ENCODE peak calls at places on chromosomes 16 and 17, in six cellular contexts. One of them, this sample, is unnamed.

GRCh38 chr16:77723108-77723514 is 797 bp downstream of the NUDT7 start:
- DNase-seq in fibroblast of mammary gland: peak
- DNase-seq in body of pancreas: peak
- DNase-seq in GM13977: peak
- DNase-seq in GM06990: no peak
- DNase-seq in WERI-Rb-1: no peak
- DNase-seq in this sample: peak

GRCh38 chr17:67227488-67227887 is 17.5 kb downstream of the HELZ start:
- DNase-seq in fibroblast of mammary gland: no peak
- DNase-seq in body of pancreas: no peak
- DNase-seq in GM13977: no peak
- DNase-seq in GM06990: no peak
- DNase-seq in WERI-Rb-1: no peak
- DNase-seq in this sample: no peak

GRCh38 chr16:72500545-72500944 is 328.6 kb upstream of the PMFBP1 start:
- DNase-seq in fibroblast of mammary gland: no peak
- DNase-seq in body of pancreas: no peak
- DNase-seq in GM13977: no peak
- DNase-seq in GM06990: no peak
- DNase-seq in WERI-Rb-1: no peak
- DNase-seq in this sample: no peak

GRCh38 chr16:8936421-8936820 is 27.3 kb downstream of the USP7 start:
- DNase-seq in fibroblast of mammary gland: peak
- DNase-seq in body of pancreas: peak
- DNase-seq in GM13977: peak
- DNase-seq in GM06990: no peak
- DNase-seq in WERI-Rb-1: peak
- DNase-seq in this sample: peak

GRCh38 chr17:70169707-70170597 is 620 bp downstream of the KCNJ2 start:
- DNase-seq in fibroblast of mammary gland: peak
- DNase-seq in body of pancreas: no peak
- DNase-seq in GM13977: no peak
- DNase-seq in GM06990: no peak
- DNase-seq in WERI-Rb-1: no peak
- DNase-seq in this sample: no peak

GRCh38 chr17:30324723-30325122 is 9.1 kb downstream of the TMIGD1 start:
- DNase-seq in fibroblast of mammary gland: no peak
- DNase-seq in body of pancreas: no peak
- DNase-seq in GM13977: no peak
- DNase-seq in GM06990: no peak
- DNase-seq in WERI-Rb-1: no peak
- DNase-seq in this sample: no peak

GRCh38 chr16:83772806-83773205 is 35.0 kb upstream of the HSBP1 start:
- DNase-seq in fibroblast of mammary gland: no peak
- DNase-seq in body of pancreas: no peak
- DNase-seq in GM13977: no peak
- DNase-seq in GM06990: no peak
- DNase-seq in WERI-Rb-1: no peak
- DNase-seq in this sample: no peak

GRCh38 chr17:44220211-44221071 is 966 bp upstream of the UBTF start:
- DNase-seq in fibroblast of mammary gland: peak
- DNase-seq in body of pancreas: peak
- DNase-seq in GM13977: peak
- DNase-seq in GM06990: peak
- DNase-seq in WERI-Rb-1: peak
- DNase-seq in this sample: peak

GRCh38 chr16:19210175-19210924 is 42.3 kb downstream of the SYT17 start:
- DNase-seq in fibroblast of mammary gland: peak
- DNase-seq in body of pancreas: no peak
- DNase-seq in GM13977: peak
- DNase-seq in GM06990: peak
- DNase-seq in WERI-Rb-1: no peak
- DNase-seq in this sample: peak

GRCh38 chr16:87266846-87267245 is 50.3 kb downstream of the C16orf95 start:
- DNase-seq in fibroblast of mammary gland: no peak
- DNase-seq in body of pancreas: no peak
- DNase-seq in GM13977: no peak
- DNase-seq in GM06990: no peak
- DNase-seq in WERI-Rb-1: peak
- DNase-seq in this sample: no peak

GRCh38 chr16:11673091-11674000 is 5.1 kb downstream of the SNN start:
- DNase-seq in fibroblast of mammary gland: no peak
- DNase-seq in body of pancreas: peak
- DNase-seq in GM13977: no peak
- DNase-seq in GM06990: no peak
- DNase-seq in WERI-Rb-1: no peak
- DNase-seq in this sample: no peak

GRCh38 chr17:2347805-2348685 is 10.7 kb downstream of the SGSM2 start:
- DNase-seq in fibroblast of mammary gland: peak
- DNase-seq in body of pancreas: peak
- DNase-seq in GM13977: no peak
- DNase-seq in GM06990: no peak
- DNase-seq in WERI-Rb-1: peak
- DNase-seq in this sample: no peak

GRCh38 chr17:43338886-43339516 is 59.8 kb upstream of the ARL4D start:
- DNase-seq in fibroblast of mammary gland: peak
- DNase-seq in body of pancreas: peak
- DNase-seq in GM13977: no peak
- DNase-seq in GM06990: no peak
- DNase-seq in WERI-Rb-1: peak
- DNase-seq in this sample: no peak

GRCh38 chr17:76697702-76698465 is 12.9 kb downstream of the MXRA7 start:
- DNase-seq in fibroblast of mammary gland: no peak
- DNase-seq in body of pancreas: no peak
- DNase-seq in GM13977: no peak
- DNase-seq in GM06990: no peak
- DNase-seq in WERI-Rb-1: peak
- DNase-seq in this sample: no peak

GRCh38 chr16:89152831-89153700 is 18.5 kb upstream of the CDH15 start:
- DNase-seq in fibroblast of mammary gland: no peak
- DNase-seq in body of pancreas: no peak
- DNase-seq in GM13977: no peak
- DNase-seq in GM06990: no peak
- DNase-seq in WERI-Rb-1: no peak
- DNase-seq in this sample: no peak

GRCh38 chr17:19756551-19756950 is 8.5 kb upstream of the ALDH3A1 start:
- DNase-seq in fibroblast of mammary gland: no peak
- DNase-seq in body of pancreas: no peak
- DNase-seq in GM13977: no peak
- DNase-seq in GM06990: no peak
- DNase-seq in WERI-Rb-1: no peak
- DNase-seq in this sample: no peak

GRCh38 chr16:72846594-72846993 is 201.3 kb downstream of the ZFHX3 start:
- DNase-seq in fibroblast of mammary gland: no peak
- DNase-seq in body of pancreas: no peak
- DNase-seq in GM13977: no peak
- DNase-seq in GM06990: no peak
- DNase-seq in WERI-Rb-1: no peak
- DNase-seq in this sample: no peak

GRCh38 chr17:1714980-1715802 is 5.0 kb upstream of the TLCD2 start:
- DNase-seq in fibroblast of mammary gland: peak
- DNase-seq in body of pancreas: peak
- DNase-seq in GM13977: no peak
- DNase-seq in GM06990: no peak
- DNase-seq in WERI-Rb-1: peak
- DNase-seq in this sample: no peak

GRCh38 chr17:37476431-37477130 is 13.1 kb upstream of the DUSP14 start:
- DNase-seq in fibroblast of mammary gland: peak
- DNase-seq in body of pancreas: no peak
- DNase-seq in GM13977: no peak
- DNase-seq in GM06990: no peak
- DNase-seq in WERI-Rb-1: peak
- DNase-seq in this sample: no peak

GRCh38 chr17:63911657-63912100 is 621 bp upstream of the CSHL1 start:
- DNase-seq in fibroblast of mammary gland: no peak
- DNase-seq in body of pancreas: peak
- DNase-seq in GM13977: peak
- DNase-seq in GM06990: no peak
- DNase-seq in WERI-Rb-1: peak
- DNase-seq in this sample: peak

GRCh38 chr17:29112780-29113295 is 67.4 kb downstream of the MYO18A start:
- DNase-seq in fibroblast of mammary gland: peak
- DNase-seq in body of pancreas: peak
- DNase-seq in GM13977: no peak
- DNase-seq in GM06990: no peak
- DNase-seq in WERI-Rb-1: no peak
- DNase-seq in this sample: no peak

GRCh38 chr17:39939588-39940419 is 12.3 kb downstream of the LRRC3C start:
- DNase-seq in fibroblast of mammary gland: peak
- DNase-seq in body of pancreas: no peak
- DNase-seq in GM13977: peak
- DNase-seq in GM06990: peak
- DNase-seq in WERI-Rb-1: peak
- DNase-seq in this sample: peak

GRCh38 chr17:48543854-48544355 is 1.0 kb downstream of the HOXB2 start:
- DNase-seq in fibroblast of mammary gland: no peak
- DNase-seq in body of pancreas: no peak
- DNase-seq in GM13977: peak
- DNase-seq in GM06990: no peak
- DNase-seq in WERI-Rb-1: no peak
- DNase-seq in this sample: no peak

GRCh38 chr16:5252800-5253199 is 155.2 kb upstream of the EEF2KMT start:
- DNase-seq in fibroblast of mammary gland: no peak
- DNase-seq in body of pancreas: no peak
- DNase-seq in GM13977: no peak
- DNase-seq in GM06990: no peak
- DNase-seq in WERI-Rb-1: peak
- DNase-seq in this sample: no peak

GRCh38 chr17:74037320-74037719 is 166.2 kb upstream of the RPL38 start:
- DNase-seq in fibroblast of mammary gland: peak
- DNase-seq in body of pancreas: no peak
- DNase-seq in GM13977: no peak
- DNase-seq in GM06990: no peak
- DNase-seq in WERI-Rb-1: peak
- DNase-seq in this sample: no peak

GRCh38 chr17:19006698-19007097 is 2.1 kb upstream of the FAM83G start:
- DNase-seq in fibroblast of mammary gland: no peak
- DNase-seq in body of pancreas: no peak
- DNase-seq in GM13977: no peak
- DNase-seq in GM06990: no peak
- DNase-seq in WERI-Rb-1: no peak
- DNase-seq in this sample: no peak

GRCh38 chr17:60743812-60744211 is 66.2 kb downstream of the BCAS3 start:
- DNase-seq in fibroblast of mammary gland: no peak
- DNase-seq in body of pancreas: peak
- DNase-seq in GM13977: no peak
- DNase-seq in GM06990: no peak
- DNase-seq in WERI-Rb-1: no peak
- DNase-seq in this sample: no peak

GRCh38 chr16:81664153-81664552 is 114.9 kb upstream of the PLCG2 start:
- DNase-seq in fibroblast of mammary gland: no peak
- DNase-seq in body of pancreas: no peak
- DNase-seq in GM13977: no peak
- DNase-seq in GM06990: no peak
- DNase-seq in WERI-Rb-1: no peak
- DNase-seq in this sample: no peak

GRCh38 chr17:63086483-63087185 is 120.6 kb downstream of the TANC2 start:
- DNase-seq in fibroblast of mammary gland: no peak
- DNase-seq in body of pancreas: no peak
- DNase-seq in GM13977: no peak
- DNase-seq in GM06990: no peak
- DNase-seq in WERI-Rb-1: no peak
- DNase-seq in this sample: no peak

DNA sequence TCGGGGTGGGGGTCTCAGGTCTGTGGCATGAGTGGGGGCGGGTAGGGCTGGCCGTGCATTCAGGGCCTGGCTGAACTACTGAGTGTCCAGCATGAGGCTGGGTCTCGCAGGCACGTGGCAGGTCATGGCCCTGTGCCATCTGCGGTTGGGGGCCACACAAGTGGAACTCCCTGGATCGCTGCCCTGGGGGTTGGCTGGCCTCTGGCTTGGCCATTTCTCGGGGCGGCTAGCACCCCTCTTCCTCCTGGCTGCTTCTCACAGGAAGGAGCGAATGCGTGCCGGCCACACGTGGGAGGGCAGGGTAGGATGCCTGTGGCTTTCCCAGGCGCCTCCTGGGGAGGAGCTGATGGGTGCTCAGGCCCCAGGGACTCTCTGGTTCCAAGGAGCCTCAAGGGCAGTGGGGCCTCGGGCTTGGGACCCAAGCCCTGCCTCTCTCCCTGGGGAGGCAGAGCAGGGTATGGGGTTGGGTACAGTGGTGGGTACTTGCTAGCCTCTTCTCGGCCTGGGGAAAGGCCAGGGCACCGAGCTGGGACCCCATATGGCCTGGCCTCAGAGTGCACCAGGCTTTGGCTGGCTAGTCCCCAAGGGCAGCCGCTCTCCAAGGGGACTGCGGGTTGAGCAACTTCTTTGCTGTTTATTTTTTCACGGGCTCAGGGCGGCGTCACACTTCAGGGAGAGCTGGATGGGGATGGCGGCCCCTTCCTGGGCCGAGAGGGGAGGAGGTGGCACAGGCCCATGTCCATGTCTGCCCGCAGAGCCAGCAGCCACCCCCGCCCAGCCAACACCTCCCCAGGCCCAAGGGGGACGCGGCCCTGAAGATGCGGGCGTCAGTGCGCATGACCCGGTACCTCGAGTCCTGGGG is 37.5 kb downstream of the ADCY7 start:
- DNase-seq in fibroblast of mammary gland: no peak
- DNase-seq in body of pancreas: no peak
- DNase-seq in GM13977: no peak
- DNase-seq in GM06990: no peak
- DNase-seq in WERI-Rb-1: no peak
- DNase-seq in this sample: no peak
- TF ChIP-seq CTCF in fibroblast of mammary gland: no peak
- TF ChIP-seq CTCF in body of pancreas: no peak
- TF ChIP-seq CTCF in GM13977: no peak
- TF ChIP-seq CTCF in GM06990: no peak
- TF ChIP-seq CTCF in WERI-Rb-1: no peak
- TF ChIP-seq CTCF in this sample: no peak

GRCh38 chr17:58534331-58534730 is 19.9 kb upstream of the MTMR4 start:
- DNase-seq in fibroblast of mammary gland: no peak
- DNase-seq in body of pancreas: no peak
- DNase-seq in GM13977: no peak
- DNase-seq in GM06990: no peak
- DNase-seq in WERI-Rb-1: peak
- DNase-seq in this sample: no peak
- TF ChIP-seq CTCF in fibroblast of mammary gland: no peak
- TF ChIP-seq CTCF in body of pancreas: no peak
- TF ChIP-seq CTCF in GM13977: no peak
- TF ChIP-seq CTCF in GM06990: no peak
- TF ChIP-seq CTCF in WERI-Rb-1: peak
- TF ChIP-seq CTCF in this sample: no peak

GRCh38 chr16:30482366-30482765 is 9.8 kb downstream of the ITGAL start:
- DNase-seq in fibroblast of mammary gland: peak
- DNase-seq in body of pancreas: no peak
- DNase-seq in GM13977: no peak
- DNase-seq in GM06990: no peak
- DNase-seq in WERI-Rb-1: no peak
- DNase-seq in this sample: no peak
- TF ChIP-seq CTCF in fibroblast of mammary gland: peak
- TF ChIP-seq CTCF in body of pancreas: no peak
- TF ChIP-seq CTCF in GM13977: no peak
- TF ChIP-seq CTCF in GM06990: no peak
- TF ChIP-seq CTCF in WERI-Rb-1: no peak
- TF ChIP-seq CTCF in this sample: no peak

DNA sequence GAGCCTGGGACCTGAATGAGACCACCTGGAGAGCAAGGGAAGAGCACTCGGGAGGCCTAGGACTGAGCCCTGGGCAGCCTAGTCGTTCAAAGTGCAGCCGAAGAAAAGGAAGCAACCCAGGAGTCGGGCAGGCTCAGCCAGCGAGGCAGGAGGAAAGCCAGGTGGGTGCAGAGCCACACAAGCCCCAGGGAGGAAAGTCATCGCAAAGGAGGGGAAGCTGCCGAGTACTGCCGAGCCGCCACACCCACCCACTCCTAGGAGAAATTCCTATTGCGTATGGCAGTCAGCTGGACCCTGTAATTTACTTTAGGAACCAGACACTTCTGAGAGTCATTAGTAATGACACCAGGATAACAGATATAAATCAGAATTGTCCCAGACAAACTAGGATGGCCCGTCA is 187.6 kb downstream of the KATNIP start:
- DNase-seq in fibroblast of mammary gland: no peak
- DNase-seq in body of pancreas: no peak
- DNase-seq in GM13977: no peak
- DNase-seq in GM06990: no peak
- DNase-seq in WERI-Rb-1: no peak
- DNase-seq in this sample: no peak
- TF ChIP-seq CTCF in fibroblast of mammary gland: no peak
- TF ChIP-seq CTCF in body of pancreas: no peak
- TF ChIP-seq CTCF in GM13977: no peak
- TF ChIP-seq CTCF in GM06990: no peak
- TF ChIP-seq CTCF in WERI-Rb-1: no peak
- TF ChIP-seq CTCF in this sample: no peak